ENCODE peak calls at places on chromosomes 4 and X, in four cellular contexts. U is NCI-H1105; P is CD8-positive, alpha-beta T cell; R is uterus. J is an unnamed sample.

GRCh38 chr4:6939761-6940743 is 30.4 kb downstream of the TBC1D14 start:
- DNase-seq in U (no peak), P (no peak), R (no peak), J (no peak)

GRCh38 chr4:110678517-110678916 is 55.6 kb upstream of the PITX2 start:
- DNase-seq in U (no peak), P (no peak), R (no peak), J (no peak)

GRCh38 chr4:184310171-184310567 is 92.5 kb upstream of the ENPP6 start:
- DNase-seq in U (no peak), P (no peak), R (no peak), J (no peak)

GRCh38 chr4:931194-931959 is 739 bp downstream of the GAK start:
- DNase-seq in U (no peak), P (no peak), R (no peak), J (no peak)

GRCh38 chr4:16225681-16225995 is 633 bp downstream of the TAPT1 start:
- DNase-seq in U (no peak), P (no peak), R (no peak), J (no peak)

GRCh38 chrX:152157042-152157441 is 18.7 kb upstream of the MAGEA10 start:
- DNase-seq in U (no peak), P (no peak), R (no peak), J (no peak)

GRCh38 chr4:82643994-82644730 is 82.4 kb upstream of the TMEM150C start:
- DNase-seq in U (no peak), P (no peak), R (no peak), J (no peak)

GRCh38 chrX:108070891-108071290 is 20.5 kb downstream of the PSMD10 start:
- DNase-seq in U (no peak), P (no peak), R (no peak), J (no peak)

GRCh38 chr4:123397276-123398150 is 918 bp downstream of the SPRY1 start:
- DNase-seq in U (peak), P (peak), R (peak), J (peak)

GRCh38 chrX:43644124-43644701 is 11.9 kb upstream of the MAOA start:
- DNase-seq in U (no peak), P (no peak), R (no peak), J (no peak)